ENCODE peak calls at places on chromosomes 4 and X, in five cellular contexts. H is lung; W is upper lobe of right lung; Q is CD4-positive, alpha-beta T cell; N is Panc1. Y is an unnamed sample.

GRCh38 chrX:47690175-47690574 is 31.2 kb upstream of the UXT start:
- DNase-seq in H (no peak), W (no peak), Q (no peak), N (no peak), Y (no peak)

GRCh38 chr4:18075823-18076433 is 54.4 kb upstream of the LCORL start:
- DNase-seq in H (no peak), W (no peak), Q (peak), N (no peak), Y (no peak)

GRCh38 chr4:146640021-146640425 is 1.3 kb downstream of the POU4F2 start:
- DNase-seq in H (no peak), W (no peak), Q (no peak), N (no peak), Y (no peak)

GRCh38 chrX:81202989-81203388 is 1.1 kb downstream of the SH3BGRL start:
- DNase-seq in H (no peak), W (no peak), Q (no peak), N (no peak), Y (no peak)

GRCh38 chrX:138150709-138151108 is 560.8 kb downstream of the FGF13 start:
- DNase-seq in H (no peak), W (no peak), Q (no peak), N (no peak), Y (no peak)

GRCh38 chr4:25439913-25440477 is 62.9 kb downstream of the ANAPC4 start:
- DNase-seq in H (peak), W (no peak), Q (peak), N (peak), Y (no peak)

GRCh38 chr4:77994194-77994721 is 62.9 kb upstream of the FRAS1 start:
- DNase-seq in H (no peak), W (no peak), Q (no peak), N (no peak), Y (no peak)

GRCh38 chrX:69158166-69159040 is 6.8 kb downstream of the PJA1 start:
- DNase-seq in H (peak), W (no peak), Q (no peak), N (peak), Y (no peak)

GRCh38 chr4:146932111-146932510 is 13.6 kb downstream of the TTC29 start:
- DNase-seq in H (no peak), W (no peak), Q (no peak), N (no peak), Y (no peak)

GRCh38 chrX:84182521-84182920 is 5.5 kb downstream of the RPS6KA6 start:
- DNase-seq in H (no peak), W (no peak), Q (no peak), N (no peak), Y (no peak)

GRCh38 chr4:39814403-39815185 is 116.7 kb downstream of the UBE2K start:
- DNase-seq in H (no peak), W (no peak), Q (no peak), N (no peak), Y (no peak)

GRCh38 chr4:168634276-168634802 is 137.5 kb downstream of the PALLD start:
- DNase-seq in H (no peak), W (no peak), Q (no peak), N (no peak), Y (no peak)

GRCh38 chr4:156838761-156839160 is 132.8 kb downstream of the PDGFC start:
- DNase-seq in H (no peak), W (no peak), Q (no peak), N (no peak), Y (no peak)

DNA sequence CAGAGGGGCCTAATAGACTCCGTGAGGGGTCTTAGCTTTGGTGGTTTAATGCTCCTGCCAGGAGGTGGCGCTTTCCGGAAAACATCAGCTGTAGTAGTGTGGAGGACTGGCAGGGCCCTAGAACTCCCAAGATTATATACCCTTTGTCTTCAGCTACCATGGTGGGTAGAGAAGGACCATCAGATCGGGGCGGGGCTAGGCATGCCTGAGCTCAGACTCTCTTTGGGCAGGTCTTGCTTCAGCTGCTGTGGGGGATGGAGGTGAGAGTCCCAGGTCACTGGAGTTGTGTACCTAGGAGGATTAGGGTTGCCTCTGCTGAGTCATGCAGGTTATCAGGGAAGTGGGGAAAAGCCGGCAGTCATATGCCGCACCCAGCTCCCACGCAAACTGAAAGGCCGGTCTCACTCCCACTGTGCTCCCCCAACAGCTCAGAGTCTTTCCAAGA is 63.0 kb upstream of the AGA start:
- DNase-seq in H (no peak), W (no peak), Q (no peak), N (no peak), Y (no peak)
- TF ChIP-seq CTCF in H (no peak), W (no peak), Q (no peak), N (no peak), Y (no peak)

DNA sequence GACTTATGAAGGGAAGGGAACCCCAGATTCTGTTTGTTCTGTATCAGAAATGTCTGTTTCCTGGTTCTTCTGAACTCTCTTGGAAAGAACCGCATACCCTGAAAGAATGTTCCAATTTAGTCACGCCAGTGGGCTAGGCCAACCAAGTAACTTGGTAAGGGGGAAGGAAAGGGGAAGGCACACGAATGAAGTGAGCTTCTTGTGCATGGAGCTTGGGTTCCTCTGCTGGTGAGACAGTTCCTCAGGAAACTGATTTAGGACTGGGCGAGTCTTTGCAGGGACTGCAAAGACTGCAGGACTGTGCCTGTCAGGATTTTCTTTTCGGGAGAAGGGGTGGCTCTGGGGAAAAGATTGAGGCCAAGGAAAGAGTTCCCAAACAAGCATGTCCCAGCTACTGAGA is 35.6 kb downstream of the FRMPD3 start:
- DNase-seq in H (no peak), W (no peak), Q (no peak), N (no peak), Y (no peak)
- TF ChIP-seq CTCF in H (no peak), W (no peak), Q (no peak), N (peak), Y (no peak)

DNA sequence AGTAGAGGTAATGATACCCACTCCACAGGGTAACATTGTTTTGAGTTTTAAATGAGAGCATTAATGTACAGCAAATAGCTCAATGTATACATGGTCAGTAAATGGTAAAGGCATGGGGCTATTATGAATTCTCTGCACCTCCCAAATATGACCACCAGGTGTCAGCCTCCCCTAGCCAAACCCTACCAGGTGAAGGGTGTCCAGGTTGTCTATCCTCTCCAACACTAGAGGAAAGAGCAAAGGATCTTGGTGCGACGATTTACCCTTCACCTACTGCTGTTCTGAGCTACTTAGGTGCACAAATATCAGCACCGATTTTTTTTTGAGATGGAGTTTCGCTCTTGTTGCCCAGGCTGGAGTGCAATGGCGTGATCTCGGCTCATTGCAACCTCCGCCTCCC is 26.5 kb upstream of the XIAP start:
- DNase-seq in H (peak), W (no peak), Q (peak), N (peak), Y (peak)
- TF ChIP-seq CTCF in H (peak), W (peak), Q (peak), N (peak), Y (peak)

GRCh38 chr4:87840149-87840548 is 7.4 kb downstream of the MEPE start:
- DNase-seq in H (no peak), W (no peak), Q (no peak), N (no peak), Y (no peak)

GRCh38 chr4:87835192-87835591 is 2.4 kb downstream of the MEPE start:
- DNase-seq in H (no peak), W (no peak), Q (no peak), N (no peak), Y (no peak)

GRCh38 chr4:87839309-87839946 is 6.7 kb downstream of the MEPE start:
- DNase-seq in H (no peak), W (no peak), Q (no peak), N (no peak), Y (no peak)

GRCh38 chr4:87835732-87836131 is 3.0 kb downstream of the MEPE start:
- DNase-seq in H (no peak), W (no peak), Q (no peak), N (no peak), Y (no peak)

DNA sequence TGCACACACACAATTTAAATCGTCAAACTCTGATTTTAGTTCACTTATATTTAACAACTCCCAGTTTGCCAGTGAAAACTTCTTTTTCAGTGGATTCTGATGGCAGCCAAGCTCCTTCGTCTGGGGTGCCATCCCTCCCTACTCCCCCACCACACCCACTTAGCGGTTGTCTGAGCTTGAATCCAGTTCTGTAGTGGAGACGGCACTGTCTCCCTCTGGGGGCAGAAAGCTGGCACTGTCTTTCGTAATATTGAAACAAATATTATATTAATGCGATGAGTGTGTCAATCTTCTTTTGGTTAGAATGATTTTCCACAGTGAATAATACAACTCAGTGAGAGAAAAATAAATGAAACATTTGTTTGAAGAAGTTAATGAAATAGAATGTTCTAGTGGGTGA is 5.4 kb downstream of the MEPE start:
- DNase-seq in H (no peak), W (no peak), Q (no peak), N (no peak), Y (no peak)
- TF ChIP-seq CTCF in H (no peak), W (no peak), Q (no peak), N (peak), Y (no peak)

GRCh38 chrX:48891402-48892288 is 5.9 kb downstream of the TIMM17B start:
- DNase-seq in H (peak), W (peak), Q (peak), N (no peak), Y (peak)

GRCh38 chrX:48893556-48894348 is 3.8 kb downstream of the TIMM17B start:
- DNase-seq in H (no peak), W (no peak), Q (no peak), N (no peak), Y (no peak)

GRCh38 chrX:48892896-48893295 is 4.7 kb downstream of the TIMM17B start:
- DNase-seq in H (no peak), W (no peak), Q (no peak), N (no peak), Y (no peak)

GRCh38 chrX:48890296-48890925 is 7.2 kb downstream of the TIMM17B start:
- DNase-seq in H (no peak), W (no peak), Q (no peak), N (no peak), Y (no peak)

GRCh38 chrX:48890934-48891401 is 6.6 kb downstream of the TIMM17B start:
- DNase-seq in H (no peak), W (no peak), Q (no peak), N (no peak), Y (no peak)
- TF ChIP-seq CTCF in H (no peak), W (no peak), Q (no peak), N (no peak), Y (no peak)